ENCODE peak calls at places on chromosomes 11 and 22, in four cellular contexts. L is WTC11, E is SK-N-SH, N is H1. C is an unnamed sample.

GRCh38 chr22:17579535-17579981 is 16.3 kb downstream of the SLC25A18 start:
- DNase-seq in E (no peak), N (no peak), L (no peak), C (no peak)

GRCh38 chr11:131867457-131868257 is 497.2 kb downstream of the NTM start:
- DNase-seq in L (peak), E (peak), N (peak), C (no peak)

GRCh38 chr11:78889698-78890097 is 315.0 kb upstream of the NARS2 start:
- DNase-seq in L (no peak), N (no peak), E (no peak), C (no peak)

GRCh38 chr11:21289686-21290085 is 620.3 kb downstream of the NELL1 start:
- DNase-seq in L (peak), E (no peak), N (no peak), C (no peak)

GRCh38 chr11:74641289-74641688 is 48.9 kb downstream of the POLD3 start:
- DNase-seq in L (no peak), E (no peak), N (no peak), C (peak)

GRCh38 chr11:100585728-100586127 is 101.4 kb upstream of the ARHGAP42 start:
- DNase-seq in L (no peak), N (no peak), E (no peak), C (no peak)

GRCh38 chr11:770642-771616 is 6.4 kb downstream of the GATD1 start:
- DNase-seq in L (peak), N (no peak), E (no peak), C (no peak)

GRCh38 chr11:75781831-75782230 is 13.3 kb downstream of the DGAT2 start:
- DNase-seq in L (no peak), E (no peak), N (no peak), C (no peak)

GRCh38 chr11:63444181-63444580 is 46.8 kb downstream of the PLAAT5 start:
- DNase-seq in N (no peak), E (no peak), L (no peak), C (no peak)

GRCh38 chr22:38823637-38824036 is 20.2 kb downstream of the NPTXR start:
- DNase-seq in N (no peak), L (no peak), E (no peak), C (no peak)

GRCh38 chr11:71266114-71266833 is 13.9 kb upstream of the SHANK2 start:
- DNase-seq in E (peak), N (no peak), L (peak), C (no peak)

GRCh38 chr11:16097543-16097942 is 258.8 kb downstream of the SOX6 start:
- DNase-seq in E (no peak), L (no peak), N (no peak), C (no peak)

GRCh38 chr11:133785795-133786194 is 59.5 kb downstream of the SPATA19 start:
- DNase-seq in N (no peak), E (peak), L (no peak), C (no peak)

GRCh38 chr11:21396351-21397008 is 727.1 kb downstream of the NELL1 start:
- DNase-seq in L (no peak), E (peak), N (no peak), C (no peak)

DNA sequence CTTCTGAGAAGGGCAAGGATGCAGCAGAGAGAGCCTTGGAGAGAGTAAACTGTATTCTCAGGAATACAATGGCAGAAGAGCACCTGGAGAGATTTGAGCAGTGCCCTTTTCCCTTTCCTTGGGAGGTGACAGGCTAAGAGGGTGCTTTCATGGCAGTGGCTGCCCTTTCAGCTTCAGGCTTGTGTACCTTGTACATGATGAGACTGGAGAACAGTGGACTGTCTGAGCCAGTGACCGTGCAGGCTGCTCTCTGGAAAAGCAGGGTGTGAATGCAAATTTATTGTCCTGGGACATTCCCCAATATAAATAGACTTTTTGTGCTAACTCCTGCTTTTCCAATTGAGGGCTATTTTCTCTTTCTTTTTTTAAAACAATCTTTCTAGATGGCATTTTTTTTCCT is 99.3 kb downstream of the TRIM44 start:
- DNase-seq in L (no peak), N (no peak), E (no peak), C (no peak)
- TF ChIP-seq TEAD4 in L (no peak), N (no peak), E (no peak), C (no peak)

DNA sequence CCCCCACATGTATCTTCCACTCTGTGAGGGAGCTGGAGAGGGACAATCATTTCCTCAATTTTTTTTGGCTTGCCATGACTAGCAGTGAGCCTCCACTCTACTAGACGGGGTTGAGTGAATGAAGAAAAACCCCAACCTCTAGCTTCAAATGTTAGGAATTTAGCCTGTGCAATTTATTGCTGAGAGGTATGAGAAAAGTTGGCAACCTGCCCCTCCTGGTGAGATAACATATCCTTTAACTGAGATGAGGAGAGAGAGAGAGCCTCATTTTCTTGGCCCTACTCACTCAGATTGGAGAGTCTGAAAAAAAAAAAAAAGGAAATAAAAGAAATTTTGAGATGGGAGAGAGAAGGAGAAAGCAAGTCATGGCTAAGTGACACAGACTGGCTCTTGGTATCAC is 218.2 kb upstream of the CARD18 start:
- DNase-seq in E (no peak), L (no peak), N (no peak), C (no peak)
- TF ChIP-seq TEAD4 in E (no peak), L (no peak), N (no peak), C (no peak)

GRCh38 chr11:69310351-69310750 is 16.4 kb downstream of the MYEOV start:
- DNase-seq in L (no peak), N (no peak), E (no peak), C (no peak)

GRCh38 chr11:69308936-69309799 is 15.2 kb downstream of the MYEOV start:
- DNase-seq in E (peak), N (no peak), L (no peak), C (no peak)

GRCh38 chr11:69308531-69308930 is 14.6 kb downstream of the MYEOV start:
- DNase-seq in E (no peak), N (no peak), L (no peak), C (no peak)

GRCh38 chr11:69310934-69311766 is 17.2 kb downstream of the MYEOV start:
- DNase-seq in L (no peak), E (no peak), N (no peak), C (no peak)

DNA sequence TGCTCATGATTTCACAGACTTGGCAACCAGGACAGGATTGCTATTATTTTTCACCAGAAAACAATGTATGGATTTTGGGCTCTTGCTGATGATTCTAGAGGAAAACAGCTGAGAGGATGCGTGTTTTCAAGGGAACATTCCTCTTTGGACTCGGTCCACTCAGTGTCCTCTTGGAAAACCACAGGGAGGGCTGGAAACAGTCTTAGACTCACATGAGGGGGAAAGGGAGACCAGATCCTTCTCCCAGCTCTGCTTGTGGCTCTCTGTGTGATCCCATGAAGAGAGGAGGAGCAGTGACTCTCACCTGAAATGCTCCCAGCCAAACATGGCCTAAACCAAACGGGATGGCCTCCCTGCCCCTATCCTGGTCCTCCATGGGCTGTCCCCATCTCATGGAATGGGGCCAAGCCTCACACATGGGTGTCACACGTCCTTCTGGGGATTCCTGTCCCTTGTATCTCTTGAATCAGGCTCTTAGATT is 15.9 kb downstream of the MYEOV start:
- DNase-seq in L (no peak), E (peak), N (no peak), C (no peak)
- TF ChIP-seq TEAD4 in L (no peak), E (no peak), N (no peak), C (no peak)

GRCh38 chr22:31284241-31284745 is 8.0 kb downstream of the PIK3IP1 start:
- DNase-seq in E (no peak), N (no peak), L (no peak), C (no peak)

GRCh38 chr22:31279821-31280496 is 12.3 kb downstream of the PIK3IP1 start:
- DNase-seq in N (no peak), L (no peak), E (no peak), C (no peak)

GRCh38 chr22:31284756-31285155 is 7.5 kb downstream of the PIK3IP1 start:
- DNase-seq in E (no peak), N (no peak), L (no peak), C (no peak)

GRCh38 chr22:31281733-31282132 is 10.6 kb downstream of the PIK3IP1 start:
- DNase-seq in N (no peak), L (no peak), E (no peak), C (no peak)

GRCh38 chr22:31282748-31283468 is 9.4 kb downstream of the PIK3IP1 start:
- DNase-seq in L (no peak), N (no peak), E (no peak), C (no peak)
- TF ChIP-seq TEAD4 in L (no peak), N (no peak), E (no peak), C (no peak)

DNA sequence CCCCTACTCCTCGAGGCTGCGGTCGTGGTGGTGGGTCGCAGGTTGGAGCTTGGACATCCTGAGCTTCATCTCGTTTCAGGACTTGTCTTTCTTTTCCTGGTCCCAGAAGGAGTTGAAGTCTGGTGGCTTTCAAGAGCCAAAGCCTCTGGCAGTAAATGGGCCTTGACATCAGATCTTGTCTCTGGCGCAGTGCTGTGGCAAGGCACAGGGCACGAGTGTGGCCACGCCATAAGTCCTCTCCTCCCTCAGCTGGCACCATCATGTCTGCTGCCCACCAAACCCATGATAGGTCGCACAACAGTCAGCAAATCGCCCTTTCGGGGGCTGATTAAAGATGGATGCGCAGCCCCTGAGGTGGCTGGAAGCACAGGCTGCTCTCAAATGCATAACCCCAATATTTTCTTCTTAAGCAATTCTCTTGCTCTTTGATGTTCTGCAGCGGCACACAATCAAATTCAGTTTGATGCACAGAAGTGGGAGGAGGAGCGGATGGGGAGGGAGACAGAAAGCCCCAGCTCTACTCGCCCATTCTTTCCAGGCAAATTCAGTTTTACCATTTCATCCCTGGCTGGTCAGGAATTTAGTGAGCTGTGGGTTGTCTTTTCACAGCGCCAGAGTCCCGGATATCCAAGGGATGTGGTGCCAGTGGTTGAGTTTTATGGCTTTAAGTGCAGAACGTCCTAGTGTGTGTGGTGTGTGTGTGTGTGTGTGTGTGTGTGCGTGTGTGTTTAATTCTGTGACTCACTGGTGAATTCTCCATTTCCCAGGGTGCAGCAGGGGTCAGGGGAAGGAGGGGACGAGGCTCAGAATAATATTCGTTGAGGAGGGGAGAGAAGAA is 162.0 kb downstream of the DSCAML1 start:
- DNase-seq in E (no peak), L (no peak), N (no peak), C (no peak)
- TF ChIP-seq TEAD4 in E (no peak), L (no peak), N (no peak), C (no peak)

DNA sequence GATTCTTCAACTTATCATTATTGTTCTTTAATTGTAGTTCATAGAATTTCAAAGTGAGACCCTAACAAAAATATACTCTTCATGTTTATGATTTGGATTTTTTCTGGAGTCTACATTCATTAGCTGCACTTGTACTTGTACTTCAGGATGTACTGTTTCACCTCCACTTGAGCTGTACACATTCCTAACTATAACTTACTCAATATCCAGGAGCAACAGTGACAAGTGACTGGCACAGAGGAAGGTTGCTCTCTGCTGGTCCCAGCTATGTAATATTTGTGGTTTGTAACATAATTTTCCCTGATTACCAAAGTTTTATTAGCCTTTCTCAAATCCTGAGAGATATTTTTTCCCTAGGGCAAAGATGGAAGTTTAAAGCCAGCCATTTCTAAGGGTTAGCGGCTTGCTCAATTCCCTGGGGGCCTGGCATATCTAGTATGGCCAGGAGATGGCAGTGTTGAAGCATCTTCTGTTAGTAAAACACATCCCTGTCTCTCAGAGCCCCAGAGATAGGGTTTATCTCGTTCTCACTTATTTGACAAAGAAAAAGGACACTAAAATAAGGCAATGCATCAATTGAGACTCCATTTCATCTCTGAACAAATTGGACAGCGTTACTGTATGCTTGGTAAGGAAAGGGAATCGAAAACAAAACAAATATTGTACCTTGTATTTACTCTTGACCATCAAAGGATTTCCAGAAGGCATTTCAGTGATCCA is 14.2 kb downstream of the OR52A5 start:
- DNase-seq in E (peak), N (peak), L (peak), C (peak)
- TF ChIP-seq TEAD4 in E (no peak), N (no peak), L (no peak), C (no peak)

GRCh38 chr11:87425391-87425790 is 387.7 kb downstream of the TMEM135 start:
- DNase-seq in L (no peak), E (no peak), N (no peak), C (no peak)

GRCh38 chr11:87423161-87423560 is 385.4 kb downstream of the TMEM135 start:
- DNase-seq in E (no peak), L (no peak), N (no peak), C (no peak)

GRCh38 chr11:87422566-87422965 is 384.8 kb downstream of the TMEM135 start:
- DNase-seq in N (no peak), E (no peak), L (no peak), C (no peak)

GRCh38 chr11:87428266-87428665 is 390.5 kb downstream of the TMEM135 start:
- DNase-seq in E (no peak), N (no peak), L (no peak), C (no peak)

DNA sequence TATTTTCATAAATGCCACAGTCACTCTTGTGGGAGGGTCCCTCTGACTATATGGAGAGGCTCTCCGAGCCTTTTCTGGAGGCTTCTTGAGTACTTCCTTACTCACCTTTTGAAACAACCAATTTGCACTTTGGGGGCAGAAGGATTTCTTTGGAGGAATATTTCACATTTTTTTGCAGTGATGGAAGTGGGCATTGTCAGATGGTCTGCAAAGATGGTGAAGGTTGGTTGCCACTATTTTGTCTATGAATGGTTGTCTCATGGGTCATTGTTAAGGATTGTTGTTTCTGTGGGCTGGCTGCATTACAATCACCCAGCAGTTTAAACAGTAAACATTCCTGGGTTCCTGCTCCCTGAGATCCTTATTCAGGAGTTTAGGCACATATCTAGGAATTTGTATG is 388.2 kb downstream of the TMEM135 start:
- DNase-seq in N (peak), E (no peak), L (no peak), C (no peak)
- TF ChIP-seq TEAD4 in N (no peak), E (no peak), L (no peak), C (no peak)

DNA sequence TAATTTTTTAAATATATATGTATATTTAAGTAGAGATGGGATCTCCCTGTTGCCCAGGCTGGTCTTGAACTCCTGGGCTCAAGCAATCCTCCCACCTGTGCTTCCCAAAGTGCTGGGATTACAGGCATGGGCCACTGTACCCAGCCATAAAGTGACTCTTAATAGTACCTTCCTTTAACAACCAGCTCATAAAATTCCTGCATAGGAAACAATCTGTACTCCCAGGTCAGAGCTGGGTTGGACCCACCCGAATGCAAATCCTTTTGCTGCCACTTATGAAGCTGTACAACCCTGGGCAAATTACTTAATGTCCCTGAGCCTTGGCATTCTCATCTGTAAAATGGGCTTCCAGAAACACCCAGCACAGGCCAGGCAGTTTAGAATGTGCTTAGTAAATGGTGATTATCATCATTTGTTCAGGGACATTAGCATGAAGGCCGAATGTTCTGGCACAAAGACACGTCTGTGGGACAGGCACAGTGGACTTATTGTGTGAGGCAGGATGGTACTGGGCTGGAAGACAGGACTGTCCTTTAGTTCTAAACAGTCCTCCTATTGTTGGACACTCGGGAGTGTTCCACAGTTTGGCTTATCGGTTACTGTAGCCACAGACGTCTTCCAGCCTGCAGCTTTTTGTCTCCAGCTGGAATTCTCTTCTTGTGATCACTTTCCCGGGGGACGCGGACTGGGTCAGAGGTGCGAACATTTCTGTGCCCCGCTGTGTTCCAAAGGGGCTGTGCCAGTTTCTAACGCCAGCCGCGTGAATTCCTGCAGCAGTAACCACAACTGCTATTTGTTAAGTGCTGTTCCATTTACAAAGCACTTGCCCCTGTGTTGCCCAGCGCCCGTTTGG is 6.0 kb downstream of the PDXP start:
- DNase-seq in E (no peak), L (no peak), N (no peak), C (no peak)
- TF ChIP-seq TEAD4 in E (no peak), L (no peak), N (no peak), C (no peak)

C was measured in K562.